ENCODE peak calls at places on chromosome 17, in six cellular contexts. One of them, this sample, is unnamed.

GRCh38 chr17:75031972-75032895 is 14.5 kb downstream of the ATP5PD start:
- DNase-seq in stomach: peak; percentile 51
- DNase-seq in SK-N-SH: peak; percentile 89
- DNase-seq in sigmoid colon: peak; percentile 93
- DNase-seq in endothelial cell of umbilical vein: peak; percentile 43
- DNase-seq in HL-60: no peak
- DNase-seq in this sample: no peak

GRCh38 chr17:20293501-20293900 is 173.8 kb downstream of the LGALS9B start:
- DNase-seq in sigmoid colon: no peak
- DNase-seq in endothelial cell of umbilical vein: no peak
- DNase-seq in HL-60: no peak
- DNase-seq in SK-N-SH: no peak
- DNase-seq in stomach: no peak
- DNase-seq in this sample: no peak

GRCh38 chr17:58324409-58325288 is 3.9 kb downstream of the TSPOAP1 start:
- DNase-seq in HL-60: no peak
- DNase-seq in sigmoid colon: no peak
- DNase-seq in endothelial cell of umbilical vein: no peak
- DNase-seq in SK-N-SH: peak; percentile 97
- DNase-seq in stomach: peak; percentile 69
- DNase-seq in this sample: no peak

GRCh38 chr17:73401911-73402310 is 90.1 kb upstream of the CDC42EP4 start:
- DNase-seq in stomach: no peak
- DNase-seq in endothelial cell of umbilical vein: no peak
- DNase-seq in sigmoid colon: no peak
- DNase-seq in HL-60: peak; percentile 58
- DNase-seq in SK-N-SH: peak; percentile 67
- DNase-seq in this sample: no peak

GRCh38 chr17:50468120-50469004 is at the start of gene CHAD:
- DNase-seq in SK-N-SH: peak; percentile 87
- DNase-seq in sigmoid colon: peak; percentile 64
- DNase-seq in endothelial cell of umbilical vein: no peak
- DNase-seq in HL-60: no peak
- DNase-seq in stomach: no peak
- DNase-seq in this sample: no peak

GRCh38 chr17:6457688-6458190 is 13.5 kb downstream of the PIMREG start:
- DNase-seq in stomach: peak; percentile 62
- DNase-seq in SK-N-SH: no peak
- DNase-seq in HL-60: no peak
- DNase-seq in sigmoid colon: no peak
- DNase-seq in endothelial cell of umbilical vein: no peak
- DNase-seq in this sample: no peak

GRCh38 chr17:3740611-3741073 is 16.9 kb downstream of the HASPIN start:
- DNase-seq in stomach: no peak
- DNase-seq in endothelial cell of umbilical vein: no peak
- DNase-seq in sigmoid colon: no peak
- DNase-seq in HL-60: peak; percentile 75
- DNase-seq in SK-N-SH: no peak
- DNase-seq in this sample: no peak

GRCh38 chr17:33575046-33575445 is 282.0 kb upstream of the ASIC2 start:
- DNase-seq in sigmoid colon: no peak
- DNase-seq in SK-N-SH: no peak
- DNase-seq in HL-60: no peak
- DNase-seq in endothelial cell of umbilical vein: no peak
- DNase-seq in stomach: no peak
- DNase-seq in this sample: no peak

GRCh38 chr17:78534492-78535284 is 42.5 kb downstream of the DNAH17 start:
- DNase-seq in endothelial cell of umbilical vein: no peak
- DNase-seq in SK-N-SH: no peak
- DNase-seq in HL-60: no peak
- DNase-seq in stomach: no peak
- DNase-seq in sigmoid colon: peak; percentile 55
- DNase-seq in this sample: no peak

GRCh38 chr17:62923515-62924150 is 42.4 kb upstream of the TANC2 start:
- DNase-seq in sigmoid colon: no peak
- DNase-seq in HL-60: no peak
- DNase-seq in SK-N-SH: peak; percentile 77
- DNase-seq in endothelial cell of umbilical vein: no peak
- DNase-seq in stomach: no peak
- DNase-seq in this sample: no peak

GRCh38 chr17:58311429-58311894 is 17.1 kb downstream of the TSPOAP1 start:
- DNase-seq in endothelial cell of umbilical vein: no peak
- DNase-seq in HL-60: no peak
- DNase-seq in sigmoid colon: no peak
- DNase-seq in stomach: no peak
- DNase-seq in SK-N-SH: peak; percentile 32
- DNase-seq in this sample: no peak

GRCh38 chr17:31506517-31506916 is 115.0 kb downstream of the RAB11FIP4 start:
- DNase-seq in HL-60: no peak
- DNase-seq in stomach: no peak
- DNase-seq in endothelial cell of umbilical vein: no peak
- DNase-seq in sigmoid colon: no peak
- DNase-seq in SK-N-SH: no peak
- DNase-seq in this sample: no peak

GRCh38 chr17:71329310-71330098 is 791.3 kb upstream of the SOX9 start:
- DNase-seq in HL-60: no peak
- DNase-seq in SK-N-SH: no peak
- DNase-seq in endothelial cell of umbilical vein: no peak
- DNase-seq in stomach: no peak
- DNase-seq in sigmoid colon: no peak
- DNase-seq in this sample: no peak

GRCh38 chr17:65332375-65332774 is 195.2 kb downstream of the RGS9 start:
- DNase-seq in sigmoid colon: no peak
- DNase-seq in endothelial cell of umbilical vein: no peak
- DNase-seq in SK-N-SH: no peak
- DNase-seq in HL-60: no peak
- DNase-seq in stomach: no peak
- DNase-seq in this sample: no peak

GRCh38 chr17:72233981-72234380 is 113.2 kb downstream of the SOX9 start:
- DNase-seq in endothelial cell of umbilical vein: no peak
- DNase-seq in SK-N-SH: no peak
- DNase-seq in sigmoid colon: no peak
- DNase-seq in stomach: no peak
- DNase-seq in HL-60: no peak
- DNase-seq in this sample: no peak

GRCh38 chr17:39573447-39574298 is 34.0 kb downstream of the NEUROD2 start:
- DNase-seq in stomach: peak; percentile 67
- DNase-seq in sigmoid colon: peak; percentile 87
- DNase-seq in SK-N-SH: peak; percentile 96
- DNase-seq in HL-60: peak; percentile 44
- DNase-seq in endothelial cell of umbilical vein: peak; percentile 77
- DNase-seq in this sample: no peak

GRCh38 chr17:64174686-64175456 is 44.9 kb upstream of the ERN1 start:
- DNase-seq in endothelial cell of umbilical vein: peak; percentile 67
- DNase-seq in stomach: no peak
- DNase-seq in sigmoid colon: no peak
- DNase-seq in SK-N-SH: no peak
- DNase-seq in HL-60: peak; percentile 85
- DNase-seq in this sample: no peak

GRCh38 chr17:28272166-28272565 is 46.8 kb upstream of the TMEM97 start:
- DNase-seq in stomach: no peak
- DNase-seq in SK-N-SH: no peak
- DNase-seq in HL-60: no peak
- DNase-seq in endothelial cell of umbilical vein: no peak
- DNase-seq in sigmoid colon: no peak
- DNase-seq in this sample: no peak

GRCh38 chr17:70169707-70170597 is 620 bp downstream of the KCNJ2 start:
- DNase-seq in stomach: no peak
- DNase-seq in HL-60: peak; percentile 36
- DNase-seq in sigmoid colon: peak; percentile 64
- DNase-seq in endothelial cell of umbilical vein: peak; percentile 64
- DNase-seq in SK-N-SH: no peak
- DNase-seq in this sample: no peak

GRCh38 chr17:50684612-50685333 is 22.9 kb downstream of the ANKRD40 start:
- DNase-seq in endothelial cell of umbilical vein: no peak
- DNase-seq in HL-60: no peak
- DNase-seq in SK-N-SH: no peak
- DNase-seq in sigmoid colon: peak; percentile 63
- DNase-seq in stomach: peak; percentile 64
- DNase-seq in this sample: no peak

DNA sequence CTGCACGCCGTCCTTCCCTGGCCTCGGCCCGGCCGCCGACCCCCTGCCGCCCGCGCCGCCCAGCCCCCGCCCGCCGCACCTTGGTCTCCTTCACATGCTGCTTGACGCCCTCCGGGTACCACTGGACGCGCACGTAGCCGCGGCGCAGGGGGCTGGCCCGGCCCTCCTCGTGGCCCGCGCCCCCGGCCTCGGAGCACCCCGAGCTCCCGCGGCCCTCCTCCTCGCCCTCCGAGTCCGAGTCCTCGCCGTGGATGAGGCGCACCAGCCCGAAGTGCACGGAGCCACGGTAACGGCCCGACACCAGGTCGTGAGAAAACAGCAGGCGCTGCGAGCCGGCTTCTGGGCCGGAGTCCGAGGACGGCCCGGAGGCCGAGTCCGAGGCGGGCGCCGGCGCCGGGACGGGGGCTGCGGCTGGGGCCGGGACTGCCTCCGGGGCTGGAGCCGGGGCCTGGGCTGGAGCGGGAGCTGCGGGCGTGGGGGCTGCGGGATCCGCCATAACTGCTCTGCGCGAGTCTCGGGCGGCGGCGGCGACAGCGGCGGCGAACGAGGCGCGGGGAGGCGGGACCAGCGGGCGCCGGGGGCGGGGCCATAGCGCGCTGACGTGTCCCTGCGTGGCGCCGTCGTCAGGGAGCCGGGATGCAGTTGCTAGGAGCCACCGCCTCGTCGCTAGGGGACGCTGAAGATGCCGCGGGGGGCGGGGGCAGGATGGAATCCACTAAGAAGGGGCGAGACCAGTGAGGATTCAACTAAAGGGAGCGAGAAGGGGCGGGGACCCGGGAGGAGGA is at the start of gene UBE2O:
- DNase-seq in HL-60: peak; percentile 83
- DNase-seq in endothelial cell of umbilical vein: peak; percentile 84
- DNase-seq in sigmoid colon: peak; percentile 89
- DNase-seq in stomach: peak; percentile 88
- DNase-seq in SK-N-SH: peak; percentile 100
- DNase-seq in this sample: no peak
- TF ChIP-seq POLR2AphosphoS5 in HL-60: peak; percentile 46
- TF ChIP-seq POLR2AphosphoS5 in endothelial cell of umbilical vein: peak; percentile 85
- TF ChIP-seq POLR2AphosphoS5 in sigmoid colon: peak; percentile 6
- TF ChIP-seq POLR2AphosphoS5 in stomach: peak; percentile 48
- TF ChIP-seq POLR2AphosphoS5 in SK-N-SH: peak; percentile 54
- TF ChIP-seq POLR2AphosphoS5 in this sample: no peak

GRCh38 chr17:8912060-8912981 is 44.8 kb upstream of the PIK3R6 start:
- DNase-seq in stomach: no peak
- DNase-seq in SK-N-SH: no peak
- DNase-seq in endothelial cell of umbilical vein: no peak
- DNase-seq in sigmoid colon: no peak
- DNase-seq in HL-60: no peak
- DNase-seq in this sample: no peak
- TF ChIP-seq POLR2AphosphoS5 in stomach: no peak
- TF ChIP-seq POLR2AphosphoS5 in SK-N-SH: no peak
- TF ChIP-seq POLR2AphosphoS5 in endothelial cell of umbilical vein: no peak
- TF ChIP-seq POLR2AphosphoS5 in sigmoid colon: no peak
- TF ChIP-seq POLR2AphosphoS5 in HL-60: no peak
- TF ChIP-seq POLR2AphosphoS5 in this sample: no peak

GRCh38 chr17:9071921-9072503 is 50.7 kb downstream of the NTN1 start:
- DNase-seq in HL-60: no peak
- DNase-seq in stomach: no peak
- DNase-seq in sigmoid colon: no peak
- DNase-seq in endothelial cell of umbilical vein: no peak
- DNase-seq in SK-N-SH: no peak
- DNase-seq in this sample: no peak
- TF ChIP-seq POLR2AphosphoS5 in HL-60: no peak
- TF ChIP-seq POLR2AphosphoS5 in stomach: no peak
- TF ChIP-seq POLR2AphosphoS5 in sigmoid colon: no peak
- TF ChIP-seq POLR2AphosphoS5 in endothelial cell of umbilical vein: no peak
- TF ChIP-seq POLR2AphosphoS5 in SK-N-SH: no peak
- TF ChIP-seq POLR2AphosphoS5 in this sample: no peak

DNA sequence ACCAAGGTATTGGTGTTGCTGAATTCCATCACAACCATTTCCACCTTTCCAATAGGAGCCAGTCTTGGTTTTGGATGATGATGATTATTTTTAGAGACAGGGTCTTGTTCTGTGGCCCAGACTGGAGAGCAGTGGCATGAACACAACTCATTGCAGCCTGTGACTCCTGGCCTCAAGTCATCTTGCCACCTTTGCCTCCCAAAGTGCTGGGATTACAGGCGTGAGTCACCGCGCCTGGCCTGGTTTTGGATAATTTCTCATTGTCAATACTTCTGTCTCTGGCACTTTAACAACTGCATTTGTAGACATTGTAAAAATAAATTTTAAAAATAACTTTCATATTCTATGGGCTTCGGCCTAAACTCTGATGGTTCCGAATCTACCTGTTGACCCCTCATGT is 22.6 kb downstream of the STAT5B start:
- DNase-seq in HL-60: no peak
- DNase-seq in endothelial cell of umbilical vein: no peak
- DNase-seq in sigmoid colon: no peak
- DNase-seq in stomach: no peak
- DNase-seq in SK-N-SH: no peak
- DNase-seq in this sample: no peak
- TF ChIP-seq POLR2AphosphoS5 in HL-60: no peak
- TF ChIP-seq POLR2AphosphoS5 in endothelial cell of umbilical vein: no peak
- TF ChIP-seq POLR2AphosphoS5 in sigmoid colon: no peak
- TF ChIP-seq POLR2AphosphoS5 in stomach: no peak
- TF ChIP-seq POLR2AphosphoS5 in SK-N-SH: no peak
- TF ChIP-seq POLR2AphosphoS5 in this sample: no peak

GRCh38 chr17:82241183-82241925 is 12.5 kb downstream of the SLC16A3 start:
- DNase-seq in SK-N-SH: peak; percentile 76
- DNase-seq in endothelial cell of umbilical vein: peak; percentile 85
- DNase-seq in stomach: peak; percentile 69
- DNase-seq in sigmoid colon: peak; percentile 95
- DNase-seq in HL-60: peak; percentile 97
- DNase-seq in this sample: no peak
- TF ChIP-seq POLR2AphosphoS5 in SK-N-SH: peak; percentile 59
- TF ChIP-seq POLR2AphosphoS5 in endothelial cell of umbilical vein: no peak
- TF ChIP-seq POLR2AphosphoS5 in stomach: peak; percentile 11
- TF ChIP-seq POLR2AphosphoS5 in sigmoid colon: peak; percentile 17
- TF ChIP-seq POLR2AphosphoS5 in HL-60: peak; percentile 81
- TF ChIP-seq POLR2AphosphoS5 in this sample: no peak

GRCh38 chr17:12438813-12439586 is 226.7 kb upstream of the MYOCD start:
- DNase-seq in endothelial cell of umbilical vein: no peak
- DNase-seq in HL-60: no peak
- DNase-seq in stomach: no peak
- DNase-seq in SK-N-SH: no peak
- DNase-seq in sigmoid colon: no peak
- DNase-seq in this sample: no peak
- TF ChIP-seq POLR2AphosphoS5 in endothelial cell of umbilical vein: no peak
- TF ChIP-seq POLR2AphosphoS5 in HL-60: no peak
- TF ChIP-seq POLR2AphosphoS5 in stomach: no peak
- TF ChIP-seq POLR2AphosphoS5 in SK-N-SH: no peak
- TF ChIP-seq POLR2AphosphoS5 in sigmoid colon: no peak
- TF ChIP-seq POLR2AphosphoS5 in this sample: no peak

DNA sequence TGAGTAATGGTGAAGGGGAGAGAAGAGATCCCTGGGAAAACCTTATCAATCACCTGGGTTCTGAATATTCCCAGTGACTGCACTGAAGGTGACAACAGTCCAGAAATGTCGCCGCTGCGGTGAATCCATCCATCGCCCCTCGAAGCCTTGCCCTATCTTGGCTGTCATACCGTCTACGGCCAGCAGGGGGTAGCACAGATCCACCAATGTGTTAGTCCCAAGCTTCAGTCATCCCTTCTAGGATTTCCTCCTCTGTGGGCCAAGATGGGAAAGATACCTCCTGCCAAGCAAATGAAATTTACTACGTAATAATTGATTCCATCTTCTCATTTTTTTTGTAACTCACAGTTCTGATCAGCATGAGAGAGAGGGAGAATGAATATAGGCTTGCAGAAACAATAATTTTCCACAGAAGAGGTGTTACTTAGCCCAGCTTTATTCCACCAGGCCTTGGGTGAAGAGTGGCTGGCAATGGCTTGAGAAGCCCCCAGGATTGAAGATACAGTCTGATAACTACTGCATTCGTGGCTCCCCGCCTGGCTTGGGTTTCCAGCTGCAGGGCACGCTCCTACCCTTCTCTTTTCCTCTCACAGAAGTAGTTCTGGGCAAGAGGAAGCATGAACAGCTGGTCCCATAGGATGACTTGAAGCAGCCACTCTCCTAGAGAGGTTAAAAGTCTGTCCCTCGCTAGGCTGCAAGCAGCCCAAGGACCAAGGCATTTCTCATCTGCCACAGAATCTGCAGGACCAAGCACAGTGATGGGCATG is 2.6 kb upstream of the FMNL1 start:
- DNase-seq in HL-60: peak; percentile 83
- DNase-seq in sigmoid colon: peak; percentile 90
- DNase-seq in SK-N-SH: peak; percentile 86
- DNase-seq in stomach: peak; percentile 92
- DNase-seq in endothelial cell of umbilical vein: peak; percentile 74
- DNase-seq in this sample: peak; percentile 87
- TF ChIP-seq POLR2AphosphoS5 in HL-60: no peak
- TF ChIP-seq POLR2AphosphoS5 in sigmoid colon: no peak
- TF ChIP-seq POLR2AphosphoS5 in SK-N-SH: no peak
- TF ChIP-seq POLR2AphosphoS5 in stomach: peak; percentile 14
- TF ChIP-seq POLR2AphosphoS5 in endothelial cell of umbilical vein: no peak
- TF ChIP-seq POLR2AphosphoS5 in this sample: no peak